ENCODE peak calls at places on chromosomes 5 and 9, in seven cellular contexts. One of them, this sample, is unnamed.

GRCh38 chr9:125176632-125177031 is 13.0 kb downstream of the PPP6C start:
- DNase-seq in NCI-H2029: no peak
- DNase-seq in midbrain: no peak
- DNase-seq in effector memory CD8-positive, alpha-beta T cell: no peak
- DNase-seq in activated CD8-positive, alpha-beta T cell treated with anti-CD3 and anti-CD28 coated beads, Interleukin-2, amount 10 ng/mL, durations not matched to agents 7 days and 5 days: no peak
- DNase-seq in GM23248: peak
- DNase-seq in activated CD4-positive, alpha-beta T cell treated with anti-CD3 and anti-CD28 coated beads, Interleukin-2, amount 10 ng/mL, durations not matched to agents 7 days and 5 days: no peak
- DNase-seq in this sample: no peak

GRCh38 chr9:123049589-123050222 is 16.2 kb downstream of the GPR21 start:
- DNase-seq in NCI-H2029: no peak
- DNase-seq in midbrain: no peak
- DNase-seq in effector memory CD8-positive, alpha-beta T cell: no peak
- DNase-seq in activated CD8-positive, alpha-beta T cell treated with anti-CD3 and anti-CD28 coated beads, Interleukin-2, amount 10 ng/mL, durations not matched to agents 7 days and 5 days: no peak
- DNase-seq in GM23248: peak
- DNase-seq in activated CD4-positive, alpha-beta T cell treated with anti-CD3 and anti-CD28 coated beads, Interleukin-2, amount 10 ng/mL, durations not matched to agents 7 days and 5 days: no peak
- DNase-seq in this sample: no peak

GRCh38 chr5:42514759-42515158 is 91.5 kb downstream of the GHR start:
- DNase-seq in NCI-H2029: no peak
- DNase-seq in midbrain: no peak
- DNase-seq in effector memory CD8-positive, alpha-beta T cell: no peak
- DNase-seq in activated CD8-positive, alpha-beta T cell treated with anti-CD3 and anti-CD28 coated beads, Interleukin-2, amount 10 ng/mL, durations not matched to agents 7 days and 5 days: no peak
- DNase-seq in GM23248: no peak
- DNase-seq in activated CD4-positive, alpha-beta T cell treated with anti-CD3 and anti-CD28 coated beads, Interleukin-2, amount 10 ng/mL, durations not matched to agents 7 days and 5 days: no peak
- DNase-seq in this sample: no peak

GRCh38 chr9:117304613-117305012 is 110.2 kb downstream of the ASTN2 start:
- DNase-seq in NCI-H2029: no peak
- DNase-seq in midbrain: no peak
- DNase-seq in effector memory CD8-positive, alpha-beta T cell: no peak
- DNase-seq in activated CD8-positive, alpha-beta T cell treated with anti-CD3 and anti-CD28 coated beads, Interleukin-2, amount 10 ng/mL, durations not matched to agents 7 days and 5 days: no peak
- DNase-seq in GM23248: no peak
- DNase-seq in activated CD4-positive, alpha-beta T cell treated with anti-CD3 and anti-CD28 coated beads, Interleukin-2, amount 10 ng/mL, durations not matched to agents 7 days and 5 days: no peak
- DNase-seq in this sample: no peak

GRCh38 chr5:127293373-127293772 is 2.8 kb downstream of the MEGF10 start:
- DNase-seq in NCI-H2029: no peak
- DNase-seq in midbrain: peak
- DNase-seq in effector memory CD8-positive, alpha-beta T cell: no peak
- DNase-seq in activated CD8-positive, alpha-beta T cell treated with anti-CD3 and anti-CD28 coated beads, Interleukin-2, amount 10 ng/mL, durations not matched to agents 7 days and 5 days: no peak
- DNase-seq in GM23248: no peak
- DNase-seq in activated CD4-positive, alpha-beta T cell treated with anti-CD3 and anti-CD28 coated beads, Interleukin-2, amount 10 ng/mL, durations not matched to agents 7 days and 5 days: no peak
- DNase-seq in this sample: no peak

GRCh38 chr9:124697326-124698200 is 73.5 kb downstream of the NR6A1 start:
- DNase-seq in NCI-H2029: no peak
- DNase-seq in midbrain: no peak
- DNase-seq in effector memory CD8-positive, alpha-beta T cell: no peak
- DNase-seq in activated CD8-positive, alpha-beta T cell treated with anti-CD3 and anti-CD28 coated beads, Interleukin-2, amount 10 ng/mL, durations not matched to agents 7 days and 5 days: no peak
- DNase-seq in GM23248: peak
- DNase-seq in activated CD4-positive, alpha-beta T cell treated with anti-CD3 and anti-CD28 coated beads, Interleukin-2, amount 10 ng/mL, durations not matched to agents 7 days and 5 days: no peak
- DNase-seq in this sample: peak

GRCh38 chr9:77673912-77674791 is 26.0 kb upstream of the GNA14 start:
- DNase-seq in NCI-H2029: no peak
- DNase-seq in midbrain: no peak
- DNase-seq in effector memory CD8-positive, alpha-beta T cell: no peak
- DNase-seq in activated CD8-positive, alpha-beta T cell treated with anti-CD3 and anti-CD28 coated beads, Interleukin-2, amount 10 ng/mL, durations not matched to agents 7 days and 5 days: no peak
- DNase-seq in GM23248: no peak
- DNase-seq in activated CD4-positive, alpha-beta T cell treated with anti-CD3 and anti-CD28 coated beads, Interleukin-2, amount 10 ng/mL, durations not matched to agents 7 days and 5 days: no peak
- DNase-seq in this sample: no peak

GRCh38 chr5:66779535-66779934 is 183.3 kb downstream of the MAST4 start:
- DNase-seq in NCI-H2029: no peak
- DNase-seq in midbrain: no peak
- DNase-seq in effector memory CD8-positive, alpha-beta T cell: no peak
- DNase-seq in activated CD8-positive, alpha-beta T cell treated with anti-CD3 and anti-CD28 coated beads, Interleukin-2, amount 10 ng/mL, durations not matched to agents 7 days and 5 days: no peak
- DNase-seq in GM23248: peak
- DNase-seq in activated CD4-positive, alpha-beta T cell treated with anti-CD3 and anti-CD28 coated beads, Interleukin-2, amount 10 ng/mL, durations not matched to agents 7 days and 5 days: no peak
- DNase-seq in this sample: no peak

GRCh38 chr9:25350011-25350410 is 328.2 kb downstream of the TUSC1 start:
- DNase-seq in NCI-H2029: no peak
- DNase-seq in midbrain: no peak
- DNase-seq in effector memory CD8-positive, alpha-beta T cell: no peak
- DNase-seq in activated CD8-positive, alpha-beta T cell treated with anti-CD3 and anti-CD28 coated beads, Interleukin-2, amount 10 ng/mL, durations not matched to agents 7 days and 5 days: no peak
- DNase-seq in GM23248: peak
- DNase-seq in activated CD4-positive, alpha-beta T cell treated with anti-CD3 and anti-CD28 coated beads, Interleukin-2, amount 10 ng/mL, durations not matched to agents 7 days and 5 days: no peak
- DNase-seq in this sample: no peak

GRCh38 chr5:149677721-149678120 is 52.4 kb upstream of the PPARGC1B start:
- DNase-seq in NCI-H2029: no peak
- DNase-seq in midbrain: peak
- DNase-seq in effector memory CD8-positive, alpha-beta T cell: no peak
- DNase-seq in activated CD8-positive, alpha-beta T cell treated with anti-CD3 and anti-CD28 coated beads, Interleukin-2, amount 10 ng/mL, durations not matched to agents 7 days and 5 days: no peak
- DNase-seq in GM23248: no peak
- DNase-seq in activated CD4-positive, alpha-beta T cell treated with anti-CD3 and anti-CD28 coated beads, Interleukin-2, amount 10 ng/mL, durations not matched to agents 7 days and 5 days: no peak
- DNase-seq in this sample: no peak

GRCh38 chr5:74556631-74557595 is 83.6 kb downstream of the ENC1 start:
- DNase-seq in NCI-H2029: no peak
- DNase-seq in midbrain: no peak
- DNase-seq in effector memory CD8-positive, alpha-beta T cell: no peak
- DNase-seq in activated CD8-positive, alpha-beta T cell treated with anti-CD3 and anti-CD28 coated beads, Interleukin-2, amount 10 ng/mL, durations not matched to agents 7 days and 5 days: no peak
- DNase-seq in GM23248: peak
- DNase-seq in activated CD4-positive, alpha-beta T cell treated with anti-CD3 and anti-CD28 coated beads, Interleukin-2, amount 10 ng/mL, durations not matched to agents 7 days and 5 days: no peak
- DNase-seq in this sample: no peak

GRCh38 chr9:98536542-98537173 is 172.1 kb downstream of the GABBR2 start:
- DNase-seq in NCI-H2029: peak
- DNase-seq in midbrain: no peak
- DNase-seq in effector memory CD8-positive, alpha-beta T cell: no peak
- DNase-seq in activated CD8-positive, alpha-beta T cell treated with anti-CD3 and anti-CD28 coated beads, Interleukin-2, amount 10 ng/mL, durations not matched to agents 7 days and 5 days: peak
- DNase-seq in GM23248: no peak
- DNase-seq in activated CD4-positive, alpha-beta T cell treated with anti-CD3 and anti-CD28 coated beads, Interleukin-2, amount 10 ng/mL, durations not matched to agents 7 days and 5 days: peak
- DNase-seq in this sample: no peak

GRCh38 chr5:159660401-159660800 is 255.9 kb upstream of the ADRA1B start:
- DNase-seq in NCI-H2029: no peak
- DNase-seq in midbrain: no peak
- DNase-seq in effector memory CD8-positive, alpha-beta T cell: no peak
- DNase-seq in activated CD8-positive, alpha-beta T cell treated with anti-CD3 and anti-CD28 coated beads, Interleukin-2, amount 10 ng/mL, durations not matched to agents 7 days and 5 days: no peak
- DNase-seq in GM23248: peak
- DNase-seq in activated CD4-positive, alpha-beta T cell treated with anti-CD3 and anti-CD28 coated beads, Interleukin-2, amount 10 ng/mL, durations not matched to agents 7 days and 5 days: no peak
- DNase-seq in this sample: no peak

GRCh38 chr9:73807956-73808355 is 656.3 kb downstream of the ANXA1 start:
- DNase-seq in NCI-H2029: no peak
- DNase-seq in midbrain: no peak
- DNase-seq in effector memory CD8-positive, alpha-beta T cell: no peak
- DNase-seq in activated CD8-positive, alpha-beta T cell treated with anti-CD3 and anti-CD28 coated beads, Interleukin-2, amount 10 ng/mL, durations not matched to agents 7 days and 5 days: no peak
- DNase-seq in GM23248: no peak
- DNase-seq in activated CD4-positive, alpha-beta T cell treated with anti-CD3 and anti-CD28 coated beads, Interleukin-2, amount 10 ng/mL, durations not matched to agents 7 days and 5 days: no peak
- DNase-seq in this sample: peak

GRCh38 chr5:140208065-140208464 is 33.1 kb downstream of the CYSTM1 start:
- DNase-seq in NCI-H2029: no peak
- DNase-seq in midbrain: no peak
- DNase-seq in effector memory CD8-positive, alpha-beta T cell: no peak
- DNase-seq in activated CD8-positive, alpha-beta T cell treated with anti-CD3 and anti-CD28 coated beads, Interleukin-2, amount 10 ng/mL, durations not matched to agents 7 days and 5 days: no peak
- DNase-seq in GM23248: no peak
- DNase-seq in activated CD4-positive, alpha-beta T cell treated with anti-CD3 and anti-CD28 coated beads, Interleukin-2, amount 10 ng/mL, durations not matched to agents 7 days and 5 days: no peak
- DNase-seq in this sample: no peak

GRCh38 chr5:68730220-68731010 is 363.4 kb upstream of the SLC30A5 start:
- DNase-seq in NCI-H2029: peak
- DNase-seq in midbrain: peak
- DNase-seq in effector memory CD8-positive, alpha-beta T cell: no peak
- DNase-seq in activated CD8-positive, alpha-beta T cell treated with anti-CD3 and anti-CD28 coated beads, Interleukin-2, amount 10 ng/mL, durations not matched to agents 7 days and 5 days: no peak
- DNase-seq in GM23248: peak
- DNase-seq in activated CD4-positive, alpha-beta T cell treated with anti-CD3 and anti-CD28 coated beads, Interleukin-2, amount 10 ng/mL, durations not matched to agents 7 days and 5 days: no peak
- DNase-seq in this sample: peak

GRCh38 chr9:90032296-90033029 is 427.7 kb downstream of the GADD45G start:
- DNase-seq in NCI-H2029: no peak
- DNase-seq in midbrain: no peak
- DNase-seq in effector memory CD8-positive, alpha-beta T cell: no peak
- DNase-seq in activated CD8-positive, alpha-beta T cell treated with anti-CD3 and anti-CD28 coated beads, Interleukin-2, amount 10 ng/mL, durations not matched to agents 7 days and 5 days: no peak
- DNase-seq in GM23248: no peak
- DNase-seq in activated CD4-positive, alpha-beta T cell treated with anti-CD3 and anti-CD28 coated beads, Interleukin-2, amount 10 ng/mL, durations not matched to agents 7 days and 5 days: no peak
- DNase-seq in this sample: no peak

GRCh38 chr9:89234636-89235035 is 56.0 kb upstream of the SHC3 start:
- DNase-seq in NCI-H2029: no peak
- DNase-seq in midbrain: no peak
- DNase-seq in effector memory CD8-positive, alpha-beta T cell: no peak
- DNase-seq in activated CD8-positive, alpha-beta T cell treated with anti-CD3 and anti-CD28 coated beads, Interleukin-2, amount 10 ng/mL, durations not matched to agents 7 days and 5 days: peak
- DNase-seq in GM23248: no peak
- DNase-seq in activated CD4-positive, alpha-beta T cell treated with anti-CD3 and anti-CD28 coated beads, Interleukin-2, amount 10 ng/mL, durations not matched to agents 7 days and 5 days: peak
- DNase-seq in this sample: no peak

GRCh38 chr5:159782197-159782994 is 133.9 kb upstream of the ADRA1B start:
- DNase-seq in NCI-H2029: no peak
- DNase-seq in midbrain: no peak
- DNase-seq in effector memory CD8-positive, alpha-beta T cell: no peak
- DNase-seq in activated CD8-positive, alpha-beta T cell treated with anti-CD3 and anti-CD28 coated beads, Interleukin-2, amount 10 ng/mL, durations not matched to agents 7 days and 5 days: no peak
- DNase-seq in GM23248: no peak
- DNase-seq in activated CD4-positive, alpha-beta T cell treated with anti-CD3 and anti-CD28 coated beads, Interleukin-2, amount 10 ng/mL, durations not matched to agents 7 days and 5 days: no peak
- DNase-seq in this sample: no peak

GRCh38 chr5:26432393-26432792 is 606.0 kb downstream of the CDH9 start:
- DNase-seq in NCI-H2029: no peak
- DNase-seq in midbrain: no peak
- DNase-seq in effector memory CD8-positive, alpha-beta T cell: no peak
- DNase-seq in activated CD8-positive, alpha-beta T cell treated with anti-CD3 and anti-CD28 coated beads, Interleukin-2, amount 10 ng/mL, durations not matched to agents 7 days and 5 days: no peak
- DNase-seq in GM23248: no peak
- DNase-seq in activated CD4-positive, alpha-beta T cell treated with anti-CD3 and anti-CD28 coated beads, Interleukin-2, amount 10 ng/mL, durations not matched to agents 7 days and 5 days: no peak
- DNase-seq in this sample: no peak

GRCh38 chr5:137899493-137899892 is 10.2 kb downstream of the PKD2L2 start:
- DNase-seq in NCI-H2029: no peak
- DNase-seq in midbrain: no peak
- DNase-seq in effector memory CD8-positive, alpha-beta T cell: no peak
- DNase-seq in activated CD8-positive, alpha-beta T cell treated with anti-CD3 and anti-CD28 coated beads, Interleukin-2, amount 10 ng/mL, durations not matched to agents 7 days and 5 days: no peak
- DNase-seq in GM23248: no peak
- DNase-seq in activated CD4-positive, alpha-beta T cell treated with anti-CD3 and anti-CD28 coated beads, Interleukin-2, amount 10 ng/mL, durations not matched to agents 7 days and 5 days: no peak
- DNase-seq in this sample: no peak

GRCh38 chr5:55303238-55303690 is 4.2 kb downstream of the DHX29 start:
- DNase-seq in NCI-H2029: no peak
- DNase-seq in midbrain: no peak
- DNase-seq in effector memory CD8-positive, alpha-beta T cell: no peak
- DNase-seq in activated CD8-positive, alpha-beta T cell treated with anti-CD3 and anti-CD28 coated beads, Interleukin-2, amount 10 ng/mL, durations not matched to agents 7 days and 5 days: no peak
- DNase-seq in GM23248: peak
- DNase-seq in activated CD4-positive, alpha-beta T cell treated with anti-CD3 and anti-CD28 coated beads, Interleukin-2, amount 10 ng/mL, durations not matched to agents 7 days and 5 days: no peak
- DNase-seq in this sample: peak

GRCh38 chr5:99019254-99019653 is 90.4 kb upstream of the CHD1 start:
- DNase-seq in NCI-H2029: no peak
- DNase-seq in midbrain: no peak
- DNase-seq in effector memory CD8-positive, alpha-beta T cell: no peak
- DNase-seq in activated CD8-positive, alpha-beta T cell treated with anti-CD3 and anti-CD28 coated beads, Interleukin-2, amount 10 ng/mL, durations not matched to agents 7 days and 5 days: no peak
- DNase-seq in GM23248: peak
- DNase-seq in activated CD4-positive, alpha-beta T cell treated with anti-CD3 and anti-CD28 coated beads, Interleukin-2, amount 10 ng/mL, durations not matched to agents 7 days and 5 days: no peak
- DNase-seq in this sample: no peak

GRCh38 chr9:35756275-35756742 is 2.2 kb upstream of the MSMP start:
- DNase-seq in NCI-H2029: peak
- DNase-seq in midbrain: no peak
- DNase-seq in effector memory CD8-positive, alpha-beta T cell: peak
- DNase-seq in activated CD8-positive, alpha-beta T cell treated with anti-CD3 and anti-CD28 coated beads, Interleukin-2, amount 10 ng/mL, durations not matched to agents 7 days and 5 days: no peak
- DNase-seq in GM23248: no peak
- DNase-seq in activated CD4-positive, alpha-beta T cell treated with anti-CD3 and anti-CD28 coated beads, Interleukin-2, amount 10 ng/mL, durations not matched to agents 7 days and 5 days: peak
- DNase-seq in this sample: no peak

GRCh38 chr5:127088226-127088625 is 14.9 kb upstream of the C5orf63 start:
- DNase-seq in NCI-H2029: no peak
- DNase-seq in midbrain: no peak
- DNase-seq in effector memory CD8-positive, alpha-beta T cell: no peak
- DNase-seq in activated CD8-positive, alpha-beta T cell treated with anti-CD3 and anti-CD28 coated beads, Interleukin-2, amount 10 ng/mL, durations not matched to agents 7 days and 5 days: no peak
- DNase-seq in GM23248: peak
- DNase-seq in activated CD4-positive, alpha-beta T cell treated with anti-CD3 and anti-CD28 coated beads, Interleukin-2, amount 10 ng/mL, durations not matched to agents 7 days and 5 days: no peak
- DNase-seq in this sample: peak

GRCh38 chr5:39598641-39599248 is 174.0 kb upstream of the DAB2 start:
- DNase-seq in NCI-H2029: no peak
- DNase-seq in midbrain: no peak
- DNase-seq in effector memory CD8-positive, alpha-beta T cell: no peak
- DNase-seq in activated CD8-positive, alpha-beta T cell treated with anti-CD3 and anti-CD28 coated beads, Interleukin-2, amount 10 ng/mL, durations not matched to agents 7 days and 5 days: no peak
- DNase-seq in GM23248: no peak
- DNase-seq in activated CD4-positive, alpha-beta T cell treated with anti-CD3 and anti-CD28 coated beads, Interleukin-2, amount 10 ng/mL, durations not matched to agents 7 days and 5 days: no peak
- DNase-seq in this sample: no peak

GRCh38 chr5:110058175-110058574 is 368.4 kb downstream of the MAN2A1 start:
- DNase-seq in NCI-H2029: no peak
- DNase-seq in midbrain: no peak
- DNase-seq in effector memory CD8-positive, alpha-beta T cell: no peak
- DNase-seq in activated CD8-positive, alpha-beta T cell treated with anti-CD3 and anti-CD28 coated beads, Interleukin-2, amount 10 ng/mL, durations not matched to agents 7 days and 5 days: no peak
- DNase-seq in GM23248: no peak
- DNase-seq in activated CD4-positive, alpha-beta T cell treated with anti-CD3 and anti-CD28 coated beads, Interleukin-2, amount 10 ng/mL, durations not matched to agents 7 days and 5 days: no peak
- DNase-seq in this sample: no peak

GRCh38 chr9:109409998-109410397 is 88.1 kb downstream of the PTPN3 start:
- DNase-seq in NCI-H2029: no peak
- DNase-seq in midbrain: no peak
- DNase-seq in effector memory CD8-positive, alpha-beta T cell: no peak
- DNase-seq in activated CD8-positive, alpha-beta T cell treated with anti-CD3 and anti-CD28 coated beads, Interleukin-2, amount 10 ng/mL, durations not matched to agents 7 days and 5 days: no peak
- DNase-seq in GM23248: no peak
- DNase-seq in activated CD4-positive, alpha-beta T cell treated with anti-CD3 and anti-CD28 coated beads, Interleukin-2, amount 10 ng/mL, durations not matched to agents 7 days and 5 days: no peak
- DNase-seq in this sample: no peak

GRCh38 chr5:17897776-17898175 is 263.5 kb downstream of the TAF11L14 start:
- DNase-seq in NCI-H2029: no peak
- DNase-seq in midbrain: no peak
- DNase-seq in effector memory CD8-positive, alpha-beta T cell: no peak
- DNase-seq in activated CD8-positive, alpha-beta T cell treated with anti-CD3 and anti-CD28 coated beads, Interleukin-2, amount 10 ng/mL, durations not matched to agents 7 days and 5 days: no peak
- DNase-seq in GM23248: no peak
- DNase-seq in activated CD4-positive, alpha-beta T cell treated with anti-CD3 and anti-CD28 coated beads, Interleukin-2, amount 10 ng/mL, durations not matched to agents 7 days and 5 days: no peak
- DNase-seq in this sample: no peak

GRCh38 chr9:87138128-87139040 is 191.1 kb upstream of the GAS1 start:
- DNase-seq in NCI-H2029: no peak
- DNase-seq in midbrain: no peak
- DNase-seq in effector memory CD8-positive, alpha-beta T cell: no peak
- DNase-seq in activated CD8-positive, alpha-beta T cell treated with anti-CD3 and anti-CD28 coated beads, Interleukin-2, amount 10 ng/mL, durations not matched to agents 7 days and 5 days: no peak
- DNase-seq in GM23248: peak
- DNase-seq in activated CD4-positive, alpha-beta T cell treated with anti-CD3 and anti-CD28 coated beads, Interleukin-2, amount 10 ng/mL, durations not matched to agents 7 days and 5 days: no peak
- DNase-seq in this sample: no peak

GRCh38 chr9:5510360-5510931 is at the start of gene PDCD1LG2:
- DNase-seq in NCI-H2029: no peak
- DNase-seq in midbrain: peak
- DNase-seq in effector memory CD8-positive, alpha-beta T cell: no peak
- DNase-seq in activated CD8-positive, alpha-beta T cell treated with anti-CD3 and anti-CD28 coated beads, Interleukin-2, amount 10 ng/mL, durations not matched to agents 7 days and 5 days: peak
- DNase-seq in GM23248: peak
- DNase-seq in activated CD4-positive, alpha-beta T cell treated with anti-CD3 and anti-CD28 coated beads, Interleukin-2, amount 10 ng/mL, durations not matched to agents 7 days and 5 days: peak
- DNase-seq in this sample: no peak

GRCh38 chr5:10329808-10330481 is 22.2 kb upstream of the CMBL start:
- DNase-seq in NCI-H2029: no peak
- DNase-seq in midbrain: no peak
- DNase-seq in effector memory CD8-positive, alpha-beta T cell: no peak
- DNase-seq in activated CD8-positive, alpha-beta T cell treated with anti-CD3 and anti-CD28 coated beads, Interleukin-2, amount 10 ng/mL, durations not matched to agents 7 days and 5 days: no peak
- DNase-seq in GM23248: peak
- DNase-seq in activated CD4-positive, alpha-beta T cell treated with anti-CD3 and anti-CD28 coated beads, Interleukin-2, amount 10 ng/mL, durations not matched to agents 7 days and 5 days: no peak
- DNase-seq in this sample: no peak

GRCh38 chr5:74510476-74510875 is 130.1 kb downstream of the ENC1 start:
- DNase-seq in NCI-H2029: no peak
- DNase-seq in midbrain: no peak
- DNase-seq in effector memory CD8-positive, alpha-beta T cell: no peak
- DNase-seq in activated CD8-positive, alpha-beta T cell treated with anti-CD3 and anti-CD28 coated beads, Interleukin-2, amount 10 ng/mL, durations not matched to agents 7 days and 5 days: no peak
- DNase-seq in GM23248: peak
- DNase-seq in activated CD4-positive, alpha-beta T cell treated with anti-CD3 and anti-CD28 coated beads, Interleukin-2, amount 10 ng/mL, durations not matched to agents 7 days and 5 days: no peak
- DNase-seq in this sample: no peak

GRCh38 chr5:28402590-28403301 is 1364.4 kb upstream of the CDH9 start:
- DNase-seq in NCI-H2029: no peak
- DNase-seq in midbrain: no peak
- DNase-seq in effector memory CD8-positive, alpha-beta T cell: no peak
- DNase-seq in activated CD8-positive, alpha-beta T cell treated with anti-CD3 and anti-CD28 coated beads, Interleukin-2, amount 10 ng/mL, durations not matched to agents 7 days and 5 days: no peak
- DNase-seq in GM23248: no peak
- DNase-seq in activated CD4-positive, alpha-beta T cell treated with anti-CD3 and anti-CD28 coated beads, Interleukin-2, amount 10 ng/mL, durations not matched to agents 7 days and 5 days: no peak
- DNase-seq in this sample: no peak

GRCh38 chr5:15322426-15322825 is 177.6 kb upstream of the FBXL7 start:
- DNase-seq in NCI-H2029: no peak
- DNase-seq in midbrain: no peak
- DNase-seq in effector memory CD8-positive, alpha-beta T cell: no peak
- DNase-seq in activated CD8-positive, alpha-beta T cell treated with anti-CD3 and anti-CD28 coated beads, Interleukin-2, amount 10 ng/mL, durations not matched to agents 7 days and 5 days: no peak
- DNase-seq in GM23248: no peak
- DNase-seq in activated CD4-positive, alpha-beta T cell treated with anti-CD3 and anti-CD28 coated beads, Interleukin-2, amount 10 ng/mL, durations not matched to agents 7 days and 5 days: no peak
- DNase-seq in this sample: no peak